ENCODE peak calls at places on chromosomes 13 and 19, in four cellular contexts. L, F, Q and Y are unnamed samples.

GRCh38 chr19:10018219-10018618 is 4.9 kb downstream of the RDH8 start:
- DNase-seq in L (no peak), Q (no peak), F (no peak), Y (no peak)

GRCh38 chr19:49836176-49837008 is 14.6 kb upstream of the PTOV1 start:
- DNase-seq in F (no peak), L (no peak), Q (no peak), Y (no peak)

GRCh38 chr19:45969676-45970075 is 4.0 kb downstream of the NOVA2 start:
- DNase-seq in F (no peak), Q (no peak), L (no peak), Y (no peak)

GRCh38 chr13:39600766-39601165 is 2.2 kb downstream of the LHFPL6 start:
- DNase-seq in L (no peak), Q (no peak), F (no peak), Y (peak; percentile 54)

GRCh38 chr13:92346046-92346445 is 880.6 kb upstream of the GPC6 start:
- DNase-seq in L (no peak), F (no peak), Q (no peak), Y (no peak)

GRCh38 chr19:42601811-42602443 is 7.2 kb upstream of the CEACAM8 start:
- DNase-seq in L (no peak), F (peak; percentile 11), Q (no peak), Y (no peak)

GRCh38 chr19:1364070-1364719 is 19.5 kb upstream of the NDUFS7 start:
- DNase-seq in Q (no peak), L (no peak), F (no peak), Y (no peak)

GRCh38 chr13:19071161-19071936 is 110.3 kb downstream of the TUBA3C start:
- DNase-seq in Q (no peak), F (no peak), L (no peak), Y (no peak)

GRCh38 chr13:105139380-105140285 is 1395.8 kb downstream of the EFNB2 start:
- DNase-seq in L (no peak), F (peak; percentile 40), Q (peak; percentile 38), Y (peak; percentile 65)

GRCh38 chr19:19105365-19106060 is 32.8 kb downstream of the TMEM161A start:
- DNase-seq in Q (peak; percentile 34), F (no peak), L (peak; percentile 80), Y (no peak)

GRCh38 chr13:34044660-34045080 is 226.7 kb downstream of the RFC3 start:
- DNase-seq in F (no peak), Q (no peak), L (no peak), Y (no peak)

GRCh38 chr19:51338563-51339312 is 3.2 kb downstream of the VSIG10L start:
- DNase-seq in L (peak; percentile 90), F (peak; percentile 81), Q (peak; percentile 83), Y (peak; percentile 92)

DNA sequence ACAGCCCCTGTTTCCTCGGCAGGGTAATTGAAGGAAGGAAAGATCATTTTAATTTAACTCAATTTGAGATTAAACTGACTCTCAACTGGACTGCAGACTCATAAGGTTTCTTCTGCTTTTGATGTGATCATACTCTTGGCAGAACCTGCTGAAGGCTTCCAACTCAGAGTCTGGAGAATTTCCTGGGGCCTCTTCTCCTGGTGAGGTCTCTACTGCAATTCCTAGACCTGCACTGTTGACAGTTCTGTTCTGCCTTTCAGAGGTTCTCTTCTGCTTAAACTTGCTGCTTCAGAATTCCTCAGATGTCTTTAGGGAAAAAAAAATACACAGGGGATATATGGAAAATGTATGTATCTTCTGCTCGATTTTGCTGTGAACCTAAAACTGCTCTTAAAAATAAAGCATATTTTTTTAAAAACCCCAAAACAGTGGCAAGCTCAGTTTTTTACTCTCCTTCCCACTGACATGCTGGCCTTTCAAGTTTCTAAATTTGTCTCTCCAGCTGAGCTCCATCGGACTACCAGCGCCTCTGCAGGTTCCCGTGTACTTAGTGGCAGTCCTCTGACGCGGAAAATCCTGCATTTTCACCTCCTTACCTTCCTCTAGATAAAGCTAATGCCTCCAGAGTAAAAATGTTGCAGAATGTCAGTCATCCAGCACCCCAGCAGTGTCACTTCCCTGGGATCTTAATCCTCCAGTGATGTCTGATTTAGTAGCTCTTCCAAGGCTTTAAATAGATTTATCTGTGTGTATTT is 733.5 kb upstream of the SGCG start:
- DNase-seq in F (no peak), Q (no peak), L (no peak), Y (no peak)
- TF ChIP-seq CTCF in F (no peak), Q (no peak), L (no peak), Y (no peak)

DNA sequence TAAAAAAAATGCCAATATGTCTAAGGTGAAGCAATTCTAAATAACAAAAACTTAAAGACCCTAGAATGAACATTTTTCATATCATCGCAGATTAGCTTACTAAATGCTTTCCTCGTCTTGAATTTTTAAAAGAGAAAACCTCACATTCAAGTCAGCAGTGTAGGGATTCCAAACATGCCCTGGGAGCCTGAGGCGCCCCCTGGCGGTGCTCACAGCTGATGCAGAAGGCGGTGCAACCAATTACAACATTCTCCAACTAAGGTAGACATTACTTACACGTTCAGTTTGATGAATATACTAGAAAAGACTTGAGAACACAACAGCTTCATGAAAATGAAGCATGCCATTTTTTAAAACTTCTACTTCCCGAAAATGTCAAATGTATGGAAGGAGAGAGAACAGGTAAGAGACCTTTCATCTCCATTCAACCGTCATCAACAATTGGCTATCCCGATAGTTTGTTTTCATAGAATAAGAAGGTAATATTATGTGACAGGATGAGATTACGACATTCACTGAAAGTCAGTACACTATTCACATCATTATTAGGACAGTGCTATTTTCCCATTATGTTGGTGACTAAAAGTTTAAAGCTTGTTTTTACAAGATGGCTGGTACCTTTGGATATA is 304.4 kb downstream of the DCLK1 start:
- DNase-seq in Q (no peak), F (no peak), L (no peak), Y (no peak)
- TF ChIP-seq CTCF in Q (no peak), F (no peak), L (no peak), Y (no peak)

DNA sequence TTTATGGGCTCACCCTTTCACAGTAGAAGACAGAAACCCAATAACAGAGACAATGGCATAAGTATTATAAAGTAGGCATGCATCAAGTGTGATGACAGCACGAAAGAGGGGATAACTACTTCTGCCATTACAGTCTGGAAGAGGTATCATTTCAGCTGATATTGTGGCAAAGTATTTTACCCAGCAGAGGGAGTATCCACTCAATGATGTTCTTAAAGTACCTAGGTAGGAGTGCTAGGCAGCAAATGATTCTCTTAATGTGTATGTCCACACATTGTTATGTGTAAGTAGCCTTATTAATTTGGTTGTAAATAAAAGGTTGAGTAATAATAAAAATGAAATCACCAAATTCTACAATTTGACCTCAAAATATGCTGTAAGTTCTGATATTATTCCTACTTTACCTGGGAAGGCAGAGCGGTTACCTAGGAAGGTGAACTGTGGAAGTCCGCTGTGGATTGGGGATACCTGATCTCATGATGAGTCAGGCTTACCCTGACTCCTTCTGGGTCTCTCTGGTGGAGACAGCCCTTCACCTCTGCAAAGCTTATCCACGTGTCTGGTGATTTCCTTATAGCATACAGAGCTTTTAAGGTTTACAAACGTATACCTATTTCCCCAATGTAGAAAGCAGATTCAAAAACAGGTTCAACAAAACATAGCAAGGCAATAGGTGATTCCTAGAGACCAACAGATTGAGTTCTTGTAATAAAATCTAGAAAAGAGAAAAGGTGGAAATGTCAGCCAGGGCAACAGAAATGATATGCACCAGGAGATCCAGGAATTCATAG is 4.0 kb upstream of the UBAC2 start:
- DNase-seq in L (no peak), F (no peak), Q (no peak), Y (no peak)
- TF ChIP-seq CTCF in L (no peak), F (peak; percentile 60), Q (no peak), Y (no peak)

DNA sequence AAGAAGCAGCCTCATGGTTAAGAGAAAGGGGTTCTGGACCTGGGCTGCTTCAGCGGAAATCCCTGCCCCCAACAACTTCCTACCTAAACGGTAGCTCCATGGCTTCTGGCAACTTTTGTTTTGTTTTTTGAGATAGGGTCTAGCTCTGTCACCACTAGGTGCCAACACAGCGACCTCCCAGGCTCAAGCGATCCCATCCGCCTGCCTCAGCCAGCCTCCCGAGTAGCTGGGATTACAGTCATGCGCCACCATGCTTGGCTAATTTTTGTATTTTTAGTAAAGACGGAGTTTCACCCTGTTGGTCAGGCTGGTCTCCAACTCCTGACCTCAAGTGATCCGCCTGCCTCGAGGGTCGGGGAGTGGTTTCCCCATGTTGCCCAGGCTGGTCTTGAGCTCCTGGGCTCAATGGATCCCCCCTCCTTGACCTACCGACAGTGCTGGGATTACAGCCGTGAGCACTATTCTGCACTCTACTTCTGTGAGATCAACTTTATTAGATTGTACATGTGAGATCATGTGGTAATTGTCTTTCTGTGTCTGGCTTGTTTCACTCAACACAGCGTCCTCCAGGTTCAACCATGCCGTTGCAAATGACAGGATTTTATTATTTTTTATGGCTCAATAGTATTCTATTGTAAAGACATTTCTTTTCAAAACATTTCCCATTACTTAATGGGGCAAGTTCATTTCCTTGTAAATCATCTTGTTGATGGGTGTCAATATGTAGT is 1.3 kb upstream of the OBI1 start:
- DNase-seq in Q (peak; percentile 5), L (no peak), F (no peak), Y (peak; percentile 20)
- TF ChIP-seq CTCF in Q (no peak), L (no peak), F (no peak), Y (no peak)